ENCODE peak calls at places on chromosomes 12 and 14, in four cellular contexts. F is A549, X is HFFc6, A is neuronal stem cell. R is an unnamed sample.

GRCh38 chr12:24379493-24379892 is 430.0 kb upstream of the SOX5 start:
- DNase-seq in A (no peak), F (no peak), X (no peak), R (no peak)

GRCh38 chr12:88805692-88806091 is 225.4 kb upstream of the KITLG start:
- DNase-seq in X (no peak), F (no peak), A (peak), R (no peak)

GRCh38 chr14:32666310-32666709 is 272.4 kb upstream of the NPAS3 start:
- DNase-seq in A (no peak), X (no peak), F (no peak), R (no peak)

GRCh38 chr14:22002860-22003284 is 329.3 kb upstream of the OR4E1 start:
- DNase-seq in A (peak), X (no peak), F (no peak), R (peak)

GRCh38 chr14:32597771-32598170 is 268.7 kb downstream of the AKAP6 start:
- DNase-seq in X (no peak), A (no peak), F (no peak), R (no peak)

GRCh38 chr14:24888532-24888931 is 161.4 kb downstream of the STXBP6 start:
- DNase-seq in X (no peak), F (no peak), A (no peak), R (no peak)

GRCh38 chr12:15982471-15982870 is 71.3 kb downstream of the DERA start:
- DNase-seq in A (no peak), F (peak), X (peak), R (no peak)

GRCh38 chr12:98022961-98023360 is 492.4 kb upstream of the TMPO start:
- DNase-seq in X (no peak), F (no peak), A (no peak), R (no peak)

GRCh38 chr12:53300187-53300586 is 692 bp downstream of the MYG1 start:
- DNase-seq in X (peak), F (no peak), A (no peak), R (no peak)

GRCh38 chr12:57657744-57658143 is 24.7 kb upstream of the B4GALNT1 start:
- DNase-seq in A (no peak), F (no peak), X (peak), R (no peak)

GRCh38 chr12:52023182-52023975 is 16.6 kb downstream of the TAMALIN start:
- DNase-seq in X (peak), A (peak), F (peak), R (peak)

GRCh38 chr14:101043891-101044290 is 140.4 kb upstream of the RTL1 start:
- DNase-seq in X (no peak), F (no peak), A (no peak), R (no peak)

GRCh38 chr12:53972152-53972702 is 699 bp upstream of the HOXC11 start:
- DNase-seq in X (no peak), F (no peak), A (no peak), R (no peak)

R was measured in endothelial cell.